ENCODE peak calls at places on chromosome 4, in seven cellular contexts. I, C, Z, D, G, N and Y are unnamed samples.

GRCh38 chr4:36392916-36393315 is 111.5 kb downstream of the DTHD1 start:
- DNase-seq in I (no peak), C (no peak), Z (no peak), D (no peak), G (no peak), N (no peak), Y (no peak)

GRCh38 chr4:82890913-82891727 is at the start of gene SEC31A:
- DNase-seq in I (peak), C (peak), Z (peak), D (peak), G (peak), N (peak), Y (peak)

GRCh38 chr4:848307-848691 is 22.4 kb upstream of the CPLX1 start:
- DNase-seq in I (no peak), C (no peak), Z (no peak), D (peak), G (no peak), N (no peak), Y (no peak)

GRCh38 chr4:98639523-98639922 is 18.9 kb downstream of the TSPAN5 start:
- DNase-seq in I (no peak), C (no peak), Z (no peak), D (no peak), G (no peak), N (no peak), Y (no peak)

GRCh38 chr4:163201358-163201757 is 34.7 kb upstream of the NAF1 start:
- DNase-seq in I (no peak), C (no peak), Z (no peak), D (no peak), G (no peak), N (no peak), Y (no peak)

GRCh38 chr4:56310401-56310800 is 76.9 kb downstream of the AASDH start:
- DNase-seq in I (no peak), C (no peak), Z (no peak), D (no peak), G (no peak), N (no peak), Y (no peak)

GRCh38 chr4:155552180-155552579 is 114.5 kb upstream of the GUCY1A1 start:
- DNase-seq in I (peak), C (no peak), Z (no peak), D (no peak), G (no peak), N (no peak), Y (no peak)

GRCh38 chr4:84582988-84583870 is at the start of gene CDS1:
- DNase-seq in I (no peak), C (no peak), Z (no peak), D (peak), G (peak), N (peak), Y (peak)

GRCh38 chr4:9870165-9870564 is 88.7 kb downstream of the DRD5 start:
- DNase-seq in I (no peak), C (no peak), Z (no peak), D (no peak), G (no peak), N (no peak), Y (no peak)

GRCh38 chr4:17695341-17695740 is 80.9 kb downstream of the MED28 start:
- DNase-seq in I (no peak), C (no peak), Z (no peak), D (no peak), G (no peak), N (no peak), Y (no peak)

GRCh38 chr4:186881521-186882220 is 158.0 kb upstream of the FAT1 start:
- DNase-seq in I (peak), C (no peak), Z (no peak), D (no peak), G (no peak), N (no peak), Y (no peak)

GRCh38 chr4:37662861-37663390 is 23.2 kb downstream of the RELL1 start:
- DNase-seq in I (peak), C (no peak), Z (no peak), D (no peak), G (no peak), N (no peak), Y (no peak)

GRCh38 chr4:46442963-46443362 is 53.0 kb upstream of the GABRA2 start:
- DNase-seq in I (no peak), C (no peak), Z (no peak), D (no peak), G (no peak), N (no peak), Y (no peak)

GRCh38 chr4:145912391-145912790 is 26.2 kb downstream of the ZNF827 start:
- DNase-seq in I (no peak), C (no peak), Z (no peak), D (no peak), G (no peak), N (no peak), Y (no peak)

GRCh38 chr4:75180790-75181776 is 248.2 kb downstream of the PARM1 start:
- DNase-seq in I (peak), C (no peak), Z (no peak), D (no peak), G (no peak), N (no peak), Y (no peak)

GRCh38 chr4:94615431-94615830 is 142.3 kb upstream of the BMPR1B start:
- DNase-seq in I (no peak), C (no peak), Z (no peak), D (no peak), G (no peak), N (no peak), Y (no peak)

GRCh38 chr4:105859233-105859632 is 36.0 kb upstream of the NPNT start:
- DNase-seq in I (peak), C (no peak), Z (peak), D (no peak), G (peak), N (peak), Y (no peak)

GRCh38 chr4:87589531-87589930 is 18.8 kb upstream of the DSPP start:
- DNase-seq in I (peak), C (no peak), Z (peak), D (no peak), G (no peak), N (no peak), Y (no peak)

GRCh38 chr4:26496207-26496783 is 6.0 kb upstream of the CCKAR start:
- DNase-seq in I (no peak), C (no peak), Z (no peak), D (no peak), G (no peak), N (no peak), Y (no peak)